ENCODE peak calls at places on chromosome 3, in seven cellular contexts. One of them, this sample, is unnamed.

GRCh38 chr3:174051191-174051590 is 653.6 kb downstream of the NLGN1 start:
- DNase-seq in NCI-H1694 treated with DMSO at 0.1 percent for 48 hours: no peak
- DNase-seq in Karpas-422: no peak
- DNase-seq in cortex of kidney: no peak
- DNase-seq in stimulated activated CD4-positive, alpha-beta T cell treated with anti-CD3 and anti-CD28 coated beads, Interleukin-1b, Interleukin-23, amount 100 ng/mL, for 48 hours: no peak
- DNase-seq in activated T-cell treated with anti-CD3 and anti-CD28 coated beads for 1 hour: no peak
- DNase-seq in neural crest cell: no peak
- DNase-seq in this sample: no peak

GRCh38 chr3:23580337-23580736 is 225.4 kb upstream of the UBE2E1 start:
- DNase-seq in NCI-H1694 treated with DMSO at 0.1 percent for 48 hours: no peak
- DNase-seq in Karpas-422: no peak
- DNase-seq in cortex of kidney: no peak
- DNase-seq in stimulated activated CD4-positive, alpha-beta T cell treated with anti-CD3 and anti-CD28 coated beads, Interleukin-1b, Interleukin-23, amount 100 ng/mL, for 48 hours: no peak
- DNase-seq in activated T-cell treated with anti-CD3 and anti-CD28 coated beads for 1 hour: no peak
- DNase-seq in neural crest cell: no peak
- DNase-seq in this sample: no peak

GRCh38 chr3:114758828-114759709 is 388.0 kb downstream of the ZBTB20 start:
- DNase-seq in NCI-H1694 treated with DMSO at 0.1 percent for 48 hours: peak
- DNase-seq in Karpas-422: no peak
- DNase-seq in cortex of kidney: no peak
- DNase-seq in stimulated activated CD4-positive, alpha-beta T cell treated with anti-CD3 and anti-CD28 coated beads, Interleukin-1b, Interleukin-23, amount 100 ng/mL, for 48 hours: no peak
- DNase-seq in activated T-cell treated with anti-CD3 and anti-CD28 coated beads for 1 hour: no peak
- DNase-seq in neural crest cell: no peak
- DNase-seq in this sample: no peak

GRCh38 chr3:114697441-114697840 is 403.6 kb downstream of the TIGIT start:
- DNase-seq in NCI-H1694 treated with DMSO at 0.1 percent for 48 hours: no peak
- DNase-seq in Karpas-422: no peak
- DNase-seq in cortex of kidney: no peak
- DNase-seq in stimulated activated CD4-positive, alpha-beta T cell treated with anti-CD3 and anti-CD28 coated beads, Interleukin-1b, Interleukin-23, amount 100 ng/mL, for 48 hours: no peak
- DNase-seq in activated T-cell treated with anti-CD3 and anti-CD28 coated beads for 1 hour: no peak
- DNase-seq in neural crest cell: no peak
- DNase-seq in this sample: no peak

GRCh38 chr3:66031102-66031698 is 7.5 kb downstream of the MAGI1 start:
- DNase-seq in NCI-H1694 treated with DMSO at 0.1 percent for 48 hours: no peak
- DNase-seq in Karpas-422: no peak
- DNase-seq in cortex of kidney: no peak
- DNase-seq in stimulated activated CD4-positive, alpha-beta T cell treated with anti-CD3 and anti-CD28 coated beads, Interleukin-1b, Interleukin-23, amount 100 ng/mL, for 48 hours: no peak
- DNase-seq in activated T-cell treated with anti-CD3 and anti-CD28 coated beads for 1 hour: no peak
- DNase-seq in neural crest cell: no peak
- DNase-seq in this sample: no peak

GRCh38 chr3:124261301-124261700 is 269.4 kb upstream of the ROPN1 start:
- DNase-seq in NCI-H1694 treated with DMSO at 0.1 percent for 48 hours: no peak
- DNase-seq in Karpas-422: no peak
- DNase-seq in cortex of kidney: no peak
- DNase-seq in stimulated activated CD4-positive, alpha-beta T cell treated with anti-CD3 and anti-CD28 coated beads, Interleukin-1b, Interleukin-23, amount 100 ng/mL, for 48 hours: no peak
- DNase-seq in activated T-cell treated with anti-CD3 and anti-CD28 coated beads for 1 hour: no peak
- DNase-seq in neural crest cell: no peak
- DNase-seq in this sample: no peak

GRCh38 chr3:143977326-143978262 is 6.0 kb downstream of the DIPK2A start:
- DNase-seq in NCI-H1694 treated with DMSO at 0.1 percent for 48 hours: no peak
- DNase-seq in Karpas-422: no peak
- DNase-seq in cortex of kidney: no peak
- DNase-seq in stimulated activated CD4-positive, alpha-beta T cell treated with anti-CD3 and anti-CD28 coated beads, Interleukin-1b, Interleukin-23, amount 100 ng/mL, for 48 hours: no peak
- DNase-seq in activated T-cell treated with anti-CD3 and anti-CD28 coated beads for 1 hour: no peak
- DNase-seq in neural crest cell: no peak
- DNase-seq in this sample: no peak

GRCh38 chr3:177657243-177657642 is 460.0 kb upstream of the TBL1XR1 start:
- DNase-seq in NCI-H1694 treated with DMSO at 0.1 percent for 48 hours: no peak
- DNase-seq in Karpas-422: no peak
- DNase-seq in cortex of kidney: no peak
- DNase-seq in stimulated activated CD4-positive, alpha-beta T cell treated with anti-CD3 and anti-CD28 coated beads, Interleukin-1b, Interleukin-23, amount 100 ng/mL, for 48 hours: no peak
- DNase-seq in activated T-cell treated with anti-CD3 and anti-CD28 coated beads for 1 hour: no peak
- DNase-seq in neural crest cell: no peak
- DNase-seq in this sample: no peak

GRCh38 chr3:171874251-171874679 is 31.1 kb downstream of the TMEM212 start:
- DNase-seq in NCI-H1694 treated with DMSO at 0.1 percent for 48 hours: no peak
- DNase-seq in Karpas-422: no peak
- DNase-seq in cortex of kidney: no peak
- DNase-seq in stimulated activated CD4-positive, alpha-beta T cell treated with anti-CD3 and anti-CD28 coated beads, Interleukin-1b, Interleukin-23, amount 100 ng/mL, for 48 hours: no peak
- DNase-seq in activated T-cell treated with anti-CD3 and anti-CD28 coated beads for 1 hour: no peak
- DNase-seq in neural crest cell: no peak
- DNase-seq in this sample: no peak

GRCh38 chr3:42224178-42224577 is 41.8 kb downstream of the CCK start:
- DNase-seq in NCI-H1694 treated with DMSO at 0.1 percent for 48 hours: no peak
- DNase-seq in Karpas-422: no peak
- DNase-seq in cortex of kidney: no peak
- DNase-seq in stimulated activated CD4-positive, alpha-beta T cell treated with anti-CD3 and anti-CD28 coated beads, Interleukin-1b, Interleukin-23, amount 100 ng/mL, for 48 hours: no peak
- DNase-seq in activated T-cell treated with anti-CD3 and anti-CD28 coated beads for 1 hour: no peak
- DNase-seq in neural crest cell: no peak
- DNase-seq in this sample: no peak

GRCh38 chr3:73547427-73548036 is 77.2 kb downstream of the PDZRN3 start:
- DNase-seq in NCI-H1694 treated with DMSO at 0.1 percent for 48 hours: no peak
- DNase-seq in Karpas-422: no peak
- DNase-seq in cortex of kidney: no peak
- DNase-seq in stimulated activated CD4-positive, alpha-beta T cell treated with anti-CD3 and anti-CD28 coated beads, Interleukin-1b, Interleukin-23, amount 100 ng/mL, for 48 hours: no peak
- DNase-seq in activated T-cell treated with anti-CD3 and anti-CD28 coated beads for 1 hour: no peak
- DNase-seq in neural crest cell: no peak
- DNase-seq in this sample: no peak

GRCh38 chr3:78855190-78855589 is 912.6 kb downstream of the ROBO1 start:
- DNase-seq in NCI-H1694 treated with DMSO at 0.1 percent for 48 hours: no peak
- DNase-seq in Karpas-422: no peak
- DNase-seq in cortex of kidney: no peak
- DNase-seq in stimulated activated CD4-positive, alpha-beta T cell treated with anti-CD3 and anti-CD28 coated beads, Interleukin-1b, Interleukin-23, amount 100 ng/mL, for 48 hours: no peak
- DNase-seq in activated T-cell treated with anti-CD3 and anti-CD28 coated beads for 1 hour: no peak
- DNase-seq in neural crest cell: no peak
- DNase-seq in this sample: no peak

GRCh38 chr3:129837057-129837631 is 56.4 kb downstream of the TMCC1 start:
- DNase-seq in NCI-H1694 treated with DMSO at 0.1 percent for 48 hours: no peak
- DNase-seq in Karpas-422: no peak
- DNase-seq in cortex of kidney: no peak
- DNase-seq in stimulated activated CD4-positive, alpha-beta T cell treated with anti-CD3 and anti-CD28 coated beads, Interleukin-1b, Interleukin-23, amount 100 ng/mL, for 48 hours: no peak
- DNase-seq in activated T-cell treated with anti-CD3 and anti-CD28 coated beads for 1 hour: no peak
- DNase-seq in neural crest cell: no peak
- DNase-seq in this sample: no peak

GRCh38 chr3:168581718-168582332 is 486.1 kb upstream of the GOLIM4 start:
- DNase-seq in NCI-H1694 treated with DMSO at 0.1 percent for 48 hours: no peak
- DNase-seq in Karpas-422: no peak
- DNase-seq in cortex of kidney: no peak
- DNase-seq in stimulated activated CD4-positive, alpha-beta T cell treated with anti-CD3 and anti-CD28 coated beads, Interleukin-1b, Interleukin-23, amount 100 ng/mL, for 48 hours: no peak
- DNase-seq in activated T-cell treated with anti-CD3 and anti-CD28 coated beads for 1 hour: no peak
- DNase-seq in neural crest cell: no peak
- DNase-seq in this sample: no peak

GRCh38 chr3:23385327-23385726 is 182.2 kb downstream of the UBE2E2 start:
- DNase-seq in NCI-H1694 treated with DMSO at 0.1 percent for 48 hours: peak
- DNase-seq in Karpas-422: no peak
- DNase-seq in cortex of kidney: no peak
- DNase-seq in stimulated activated CD4-positive, alpha-beta T cell treated with anti-CD3 and anti-CD28 coated beads, Interleukin-1b, Interleukin-23, amount 100 ng/mL, for 48 hours: no peak
- DNase-seq in activated T-cell treated with anti-CD3 and anti-CD28 coated beads for 1 hour: no peak
- DNase-seq in neural crest cell: no peak
- DNase-seq in this sample: no peak

GRCh38 chr3:188584162-188584529 is 430.2 kb downstream of the LPP start:
- DNase-seq in NCI-H1694 treated with DMSO at 0.1 percent for 48 hours: no peak
- DNase-seq in Karpas-422: no peak
- DNase-seq in cortex of kidney: no peak
- DNase-seq in stimulated activated CD4-positive, alpha-beta T cell treated with anti-CD3 and anti-CD28 coated beads, Interleukin-1b, Interleukin-23, amount 100 ng/mL, for 48 hours: peak
- DNase-seq in activated T-cell treated with anti-CD3 and anti-CD28 coated beads for 1 hour: no peak
- DNase-seq in neural crest cell: no peak
- DNase-seq in this sample: no peak

GRCh38 chr3:124634210-124635168 is 95.8 kb upstream of the UMPS start:
- DNase-seq in NCI-H1694 treated with DMSO at 0.1 percent for 48 hours: no peak
- DNase-seq in Karpas-422: no peak
- DNase-seq in cortex of kidney: no peak
- DNase-seq in stimulated activated CD4-positive, alpha-beta T cell treated with anti-CD3 and anti-CD28 coated beads, Interleukin-1b, Interleukin-23, amount 100 ng/mL, for 48 hours: no peak
- DNase-seq in activated T-cell treated with anti-CD3 and anti-CD28 coated beads for 1 hour: no peak
- DNase-seq in neural crest cell: no peak
- DNase-seq in this sample: no peak

GRCh38 chr3:171266034-171266805 is 194.0 kb downstream of the TNIK start:
- DNase-seq in NCI-H1694 treated with DMSO at 0.1 percent for 48 hours: no peak
- DNase-seq in Karpas-422: no peak
- DNase-seq in cortex of kidney: no peak
- DNase-seq in stimulated activated CD4-positive, alpha-beta T cell treated with anti-CD3 and anti-CD28 coated beads, Interleukin-1b, Interleukin-23, amount 100 ng/mL, for 48 hours: no peak
- DNase-seq in activated T-cell treated with anti-CD3 and anti-CD28 coated beads for 1 hour: no peak
- DNase-seq in neural crest cell: no peak
- DNase-seq in this sample: no peak

GRCh38 chr3:120420855-120421570 is 29.8 kb downstream of the FSTL1 start:
- DNase-seq in NCI-H1694 treated with DMSO at 0.1 percent for 48 hours: no peak
- DNase-seq in Karpas-422: no peak
- DNase-seq in cortex of kidney: no peak
- DNase-seq in stimulated activated CD4-positive, alpha-beta T cell treated with anti-CD3 and anti-CD28 coated beads, Interleukin-1b, Interleukin-23, amount 100 ng/mL, for 48 hours: no peak
- DNase-seq in activated T-cell treated with anti-CD3 and anti-CD28 coated beads for 1 hour: no peak
- DNase-seq in neural crest cell: no peak
- DNase-seq in this sample: no peak

GRCh38 chr3:83523470-83524073 is 1435.2 kb upstream of the CADM2 start:
- DNase-seq in NCI-H1694 treated with DMSO at 0.1 percent for 48 hours: peak
- DNase-seq in Karpas-422: peak
- DNase-seq in cortex of kidney: no peak
- DNase-seq in stimulated activated CD4-positive, alpha-beta T cell treated with anti-CD3 and anti-CD28 coated beads, Interleukin-1b, Interleukin-23, amount 100 ng/mL, for 48 hours: no peak
- DNase-seq in activated T-cell treated with anti-CD3 and anti-CD28 coated beads for 1 hour: no peak
- DNase-seq in neural crest cell: peak
- DNase-seq in this sample: no peak

GRCh38 chr3:143840636-143841035 is 7.6 kb downstream of the SLC9A9 start:
- DNase-seq in NCI-H1694 treated with DMSO at 0.1 percent for 48 hours: no peak
- DNase-seq in Karpas-422: no peak
- DNase-seq in cortex of kidney: no peak
- DNase-seq in stimulated activated CD4-positive, alpha-beta T cell treated with anti-CD3 and anti-CD28 coated beads, Interleukin-1b, Interleukin-23, amount 100 ng/mL, for 48 hours: no peak
- DNase-seq in activated T-cell treated with anti-CD3 and anti-CD28 coated beads for 1 hour: no peak
- DNase-seq in neural crest cell: no peak
- DNase-seq in this sample: no peak

GRCh38 chr3:135927170-135927569 is 38.4 kb upstream of the PPP2R3A start:
- DNase-seq in NCI-H1694 treated with DMSO at 0.1 percent for 48 hours: no peak
- DNase-seq in Karpas-422: no peak
- DNase-seq in cortex of kidney: no peak
- DNase-seq in stimulated activated CD4-positive, alpha-beta T cell treated with anti-CD3 and anti-CD28 coated beads, Interleukin-1b, Interleukin-23, amount 100 ng/mL, for 48 hours: no peak
- DNase-seq in activated T-cell treated with anti-CD3 and anti-CD28 coated beads for 1 hour: no peak
- DNase-seq in neural crest cell: no peak
- DNase-seq in this sample: no peak

GRCh38 chr3:20637729-20638128 is 451.7 kb upstream of the SGO1 start:
- DNase-seq in NCI-H1694 treated with DMSO at 0.1 percent for 48 hours: no peak
- DNase-seq in Karpas-422: no peak
- DNase-seq in cortex of kidney: no peak
- DNase-seq in stimulated activated CD4-positive, alpha-beta T cell treated with anti-CD3 and anti-CD28 coated beads, Interleukin-1b, Interleukin-23, amount 100 ng/mL, for 48 hours: no peak
- DNase-seq in activated T-cell treated with anti-CD3 and anti-CD28 coated beads for 1 hour: no peak
- DNase-seq in neural crest cell: no peak
- DNase-seq in this sample: no peak

GRCh38 chr3:160829486-160830009 is 73.5 kb downstream of the PPM1L start:
- DNase-seq in NCI-H1694 treated with DMSO at 0.1 percent for 48 hours: no peak
- DNase-seq in Karpas-422: no peak
- DNase-seq in cortex of kidney: no peak
- DNase-seq in stimulated activated CD4-positive, alpha-beta T cell treated with anti-CD3 and anti-CD28 coated beads, Interleukin-1b, Interleukin-23, amount 100 ng/mL, for 48 hours: no peak
- DNase-seq in activated T-cell treated with anti-CD3 and anti-CD28 coated beads for 1 hour: no peak
- DNase-seq in neural crest cell: no peak
- DNase-seq in this sample: no peak

GRCh38 chr3:169772530-169772950 is 656 bp upstream of the MYNN start:
- DNase-seq in NCI-H1694 treated with DMSO at 0.1 percent for 48 hours: peak
- DNase-seq in Karpas-422: peak
- DNase-seq in cortex of kidney: no peak
- DNase-seq in stimulated activated CD4-positive, alpha-beta T cell treated with anti-CD3 and anti-CD28 coated beads, Interleukin-1b, Interleukin-23, amount 100 ng/mL, for 48 hours: no peak
- DNase-seq in activated T-cell treated with anti-CD3 and anti-CD28 coated beads for 1 hour: no peak
- DNase-seq in neural crest cell: peak
- DNase-seq in this sample: peak

GRCh38 chr3:63986147-63986546 is 37.1 kb downstream of the PSMD6 start:
- DNase-seq in NCI-H1694 treated with DMSO at 0.1 percent for 48 hours: no peak
- DNase-seq in Karpas-422: no peak
- DNase-seq in cortex of kidney: no peak
- DNase-seq in stimulated activated CD4-positive, alpha-beta T cell treated with anti-CD3 and anti-CD28 coated beads, Interleukin-1b, Interleukin-23, amount 100 ng/mL, for 48 hours: no peak
- DNase-seq in activated T-cell treated with anti-CD3 and anti-CD28 coated beads for 1 hour: no peak
- DNase-seq in neural crest cell: no peak
- DNase-seq in this sample: no peak

GRCh38 chr3:38634133-38634532 is 15.4 kb downstream of the SCN5A start:
- DNase-seq in NCI-H1694 treated with DMSO at 0.1 percent for 48 hours: no peak
- DNase-seq in Karpas-422: no peak
- DNase-seq in cortex of kidney: no peak
- DNase-seq in stimulated activated CD4-positive, alpha-beta T cell treated with anti-CD3 and anti-CD28 coated beads, Interleukin-1b, Interleukin-23, amount 100 ng/mL, for 48 hours: no peak
- DNase-seq in activated T-cell treated with anti-CD3 and anti-CD28 coated beads for 1 hour: no peak
- DNase-seq in neural crest cell: no peak
- DNase-seq in this sample: no peak

GRCh38 chr3:52328536-52329080 is 12.5 kb downstream of the DNAH1 start:
- DNase-seq in NCI-H1694 treated with DMSO at 0.1 percent for 48 hours: no peak
- DNase-seq in Karpas-422: no peak
- DNase-seq in cortex of kidney: no peak
- DNase-seq in stimulated activated CD4-positive, alpha-beta T cell treated with anti-CD3 and anti-CD28 coated beads, Interleukin-1b, Interleukin-23, amount 100 ng/mL, for 48 hours: no peak
- DNase-seq in activated T-cell treated with anti-CD3 and anti-CD28 coated beads for 1 hour: no peak
- DNase-seq in neural crest cell: no peak
- DNase-seq in this sample: no peak

GRCh38 chr3:114863848-114864247 is 283.2 kb downstream of the ZBTB20 start:
- DNase-seq in NCI-H1694 treated with DMSO at 0.1 percent for 48 hours: no peak
- DNase-seq in Karpas-422: no peak
- DNase-seq in cortex of kidney: no peak
- DNase-seq in stimulated activated CD4-positive, alpha-beta T cell treated with anti-CD3 and anti-CD28 coated beads, Interleukin-1b, Interleukin-23, amount 100 ng/mL, for 48 hours: no peak
- DNase-seq in activated T-cell treated with anti-CD3 and anti-CD28 coated beads for 1 hour: no peak
- DNase-seq in neural crest cell: no peak
- DNase-seq in this sample: peak

GRCh38 chr3:96977671-96978070 is 163.3 kb downstream of the EPHA6 start:
- DNase-seq in NCI-H1694 treated with DMSO at 0.1 percent for 48 hours: no peak
- DNase-seq in Karpas-422: no peak
- DNase-seq in cortex of kidney: no peak
- DNase-seq in stimulated activated CD4-positive, alpha-beta T cell treated with anti-CD3 and anti-CD28 coated beads, Interleukin-1b, Interleukin-23, amount 100 ng/mL, for 48 hours: no peak
- DNase-seq in activated T-cell treated with anti-CD3 and anti-CD28 coated beads for 1 hour: no peak
- DNase-seq in neural crest cell: no peak
- DNase-seq in this sample: no peak

GRCh38 chr3:124557433-124558232 is 172.6 kb upstream of the UMPS start:
- DNase-seq in NCI-H1694 treated with DMSO at 0.1 percent for 48 hours: peak
- DNase-seq in Karpas-422: no peak
- DNase-seq in cortex of kidney: no peak
- DNase-seq in stimulated activated CD4-positive, alpha-beta T cell treated with anti-CD3 and anti-CD28 coated beads, Interleukin-1b, Interleukin-23, amount 100 ng/mL, for 48 hours: no peak
- DNase-seq in activated T-cell treated with anti-CD3 and anti-CD28 coated beads for 1 hour: no peak
- DNase-seq in neural crest cell: no peak
- DNase-seq in this sample: no peak

GRCh38 chr3:117964814-117965213 is 1069.8 kb downstream of the IGSF11 start:
- DNase-seq in NCI-H1694 treated with DMSO at 0.1 percent for 48 hours: no peak
- DNase-seq in Karpas-422: no peak
- DNase-seq in cortex of kidney: no peak
- DNase-seq in stimulated activated CD4-positive, alpha-beta T cell treated with anti-CD3 and anti-CD28 coated beads, Interleukin-1b, Interleukin-23, amount 100 ng/mL, for 48 hours: no peak
- DNase-seq in activated T-cell treated with anti-CD3 and anti-CD28 coated beads for 1 hour: no peak
- DNase-seq in neural crest cell: no peak
- DNase-seq in this sample: no peak

GRCh38 chr3:186283096-186283495 is 78.9 kb downstream of the DGKG start:
- DNase-seq in NCI-H1694 treated with DMSO at 0.1 percent for 48 hours: no peak
- DNase-seq in Karpas-422: no peak
- DNase-seq in cortex of kidney: no peak
- DNase-seq in stimulated activated CD4-positive, alpha-beta T cell treated with anti-CD3 and anti-CD28 coated beads, Interleukin-1b, Interleukin-23, amount 100 ng/mL, for 48 hours: no peak
- DNase-seq in activated T-cell treated with anti-CD3 and anti-CD28 coated beads for 1 hour: no peak
- DNase-seq in neural crest cell: no peak
- DNase-seq in this sample: no peak

GRCh38 chr3:127803619-127804018 is 18.7 kb downstream of the MGLL start:
- DNase-seq in NCI-H1694 treated with DMSO at 0.1 percent for 48 hours: no peak
- DNase-seq in Karpas-422: no peak
- DNase-seq in cortex of kidney: no peak
- DNase-seq in stimulated activated CD4-positive, alpha-beta T cell treated with anti-CD3 and anti-CD28 coated beads, Interleukin-1b, Interleukin-23, amount 100 ng/mL, for 48 hours: no peak
- DNase-seq in activated T-cell treated with anti-CD3 and anti-CD28 coated beads for 1 hour: no peak
- DNase-seq in neural crest cell: no peak
- DNase-seq in this sample: no peak

GRCh38 chr3:153103406-153103945 is 58.5 kb upstream of the RAP2B start:
- DNase-seq in NCI-H1694 treated with DMSO at 0.1 percent for 48 hours: no peak
- DNase-seq in Karpas-422: no peak
- DNase-seq in cortex of kidney: no peak
- DNase-seq in stimulated activated CD4-positive, alpha-beta T cell treated with anti-CD3 and anti-CD28 coated beads, Interleukin-1b, Interleukin-23, amount 100 ng/mL, for 48 hours: no peak
- DNase-seq in activated T-cell treated with anti-CD3 and anti-CD28 coated beads for 1 hour: no peak
- DNase-seq in neural crest cell: no peak
- DNase-seq in this sample: no peak

GRCh38 chr3:66492672-66493071 is 8.2 kb downstream of the LRIG1 start:
- DNase-seq in NCI-H1694 treated with DMSO at 0.1 percent for 48 hours: no peak
- DNase-seq in Karpas-422: no peak
- DNase-seq in cortex of kidney: no peak
- DNase-seq in stimulated activated CD4-positive, alpha-beta T cell treated with anti-CD3 and anti-CD28 coated beads, Interleukin-1b, Interleukin-23, amount 100 ng/mL, for 48 hours: no peak
- DNase-seq in activated T-cell treated with anti-CD3 and anti-CD28 coated beads for 1 hour: no peak
- DNase-seq in neural crest cell: no peak
- DNase-seq in this sample: no peak

GRCh38 chr3:158405507-158405906 is 165.5 kb upstream of the MLF1 start:
- DNase-seq in NCI-H1694 treated with DMSO at 0.1 percent for 48 hours: no peak
- DNase-seq in Karpas-422: no peak
- DNase-seq in cortex of kidney: no peak
- DNase-seq in stimulated activated CD4-positive, alpha-beta T cell treated with anti-CD3 and anti-CD28 coated beads, Interleukin-1b, Interleukin-23, amount 100 ng/mL, for 48 hours: no peak
- DNase-seq in activated T-cell treated with anti-CD3 and anti-CD28 coated beads for 1 hour: no peak
- DNase-seq in neural crest cell: no peak
- DNase-seq in this sample: no peak

GRCh38 chr3:184795493-184796198 is 16.3 kb upstream of the VPS8 start:
- DNase-seq in NCI-H1694 treated with DMSO at 0.1 percent for 48 hours: no peak
- DNase-seq in Karpas-422: peak
- DNase-seq in cortex of kidney: no peak
- DNase-seq in stimulated activated CD4-positive, alpha-beta T cell treated with anti-CD3 and anti-CD28 coated beads, Interleukin-1b, Interleukin-23, amount 100 ng/mL, for 48 hours: no peak
- DNase-seq in activated T-cell treated with anti-CD3 and anti-CD28 coated beads for 1 hour: no peak
- DNase-seq in neural crest cell: no peak
- DNase-seq in this sample: no peak